ENCODE peak calls at places on chromosomes 13 and 19, in eight cellular contexts. E is effector memory CD8-positive, alpha-beta T cell; Z is esophagus squamous epithelium; Y is stimulated activated naive B cell treated with anti-CD40 and anti-IgM and Interleukin-4, amounts not matched to agents 10 μg/mL and 1 μg/mL and 100 μg/mL, for 72 hours; N is amniotic epithelial cell; F is progenitor cell of endocrine pancreas; D is activated naive CD8-positive, alpha-beta T cell treated with anti-CD3 and anti-CD28 coated beads for 36 hours; M is NCI-H2081 treated with DMSO at 0.1 percent for 48 hours. U is an unnamed sample.

GRCh38 chr19:42120276-42121010 is 11.8 kb downstream of the POU2F2 start:
- DNase-seq in M (no peak), D (no peak), Z (no peak), E (no peak), Y (no peak), F (no peak), N (no peak), U (no peak)

GRCh38 chr13:37645181-37645580 is 46.6 kb upstream of the POSTN start:
- DNase-seq in E (no peak), M (no peak), F (no peak), Y (no peak), Z (no peak), D (no peak), N (no peak), U (no peak)

GRCh38 chr19:34481861-34482379 is 362 bp downstream of the WTIP start:
- DNase-seq in M (no peak), E (no peak), Y (no peak), D (no peak), Z (no peak), F (no peak), N (no peak), U (no peak)

GRCh38 chr13:43493496-43494000 is 293.2 kb downstream of the ENOX1 start:
- DNase-seq in D (no peak), N (no peak), Z (no peak), M (no peak), F (no peak), Y (no peak), E (no peak), U (no peak)

GRCh38 chr19:3725640-3726310 is 17.6 kb downstream of the TJP3 start:
- DNase-seq in M (peak; percentile 4), E (no peak), F (no peak), D (no peak), Z (no peak), Y (no peak), N (peak; percentile 12), U (peak; percentile 92)

GRCh38 chr19:2653717-2654584 is 48.5 kb downstream of the GNG7 start:
- DNase-seq in E (no peak), Y (no peak), M (no peak), F (no peak), D (no peak), Z (no peak), N (no peak), U (no peak)

GRCh38 chr19:45638930-45639729 is at the start of gene EML2:
- DNase-seq in Z (no peak), N (no peak), M (no peak), Y (peak; percentile 19), D (peak; percentile 66), F (peak; percentile 48), E (peak; percentile 30), U (peak; percentile 55)

GRCh38 chr19:40663712-40664692 is 26.4 kb downstream of the NUMBL start:
- DNase-seq in Y (peak; percentile 23), F (no peak), M (no peak), D (peak; percentile 16), Z (no peak), E (peak; percentile 7), N (peak; percentile 29), U (no peak)

GRCh38 chr19:12991296-12991695 is 4.0 kb upstream of the NFIX start:
- DNase-seq in Y (no peak), Z (no peak), M (no peak), N (no peak), D (no peak), F (no peak), E (no peak), U (no peak)